ENCODE peak calls at places on chromosomes 11 and 22, in ten cellular contexts. O is heart left ventricle; W is GM10248; Y is lower leg skin; F is CD4-positive, alpha-beta T cell; Q is foreskin fibroblast; S is nephron progenitor cell; D is AG09319; H is fibroblast of pulmonary artery; V is neural crest cell. B is an unnamed sample.

GRCh38 chr11:120817131-120817530 is 206.8 kb upstream of the TBCEL start:
- DNase-seq in O (no peak), W (no peak), Y (no peak), F (no peak), Q (no peak), S (no peak), D (no peak), H (no peak), V (no peak), B (no peak)

GRCh38 chr11:93031386-93031785 is 61.9 kb downstream of the MTNR1B start:
- DNase-seq in O (no peak), W (no peak), Y (no peak), F (no peak), Q (no peak), S (no peak), D (no peak), H (peak; percentile 20), V (no peak), B (peak; percentile 95)

GRCh38 chr11:120280566-120281160 is 40.7 kb downstream of the POU2F3 start:
- DNase-seq in O (no peak), W (no peak), Y (peak; percentile 35), F (no peak), Q (no peak), S (no peak), D (no peak), H (no peak), V (no peak), B (no peak)

GRCh38 chr11:81869337-81870065 is 864.2 kb downstream of the FAM181B start:
- DNase-seq in O (no peak), W (peak; percentile 28), Y (peak; percentile 14), F (peak; percentile 58), Q (no peak), S (no peak), D (no peak), H (peak; percentile 10), V (no peak), B (peak; percentile 79)

GRCh38 chr22:47409501-47410275 is 647.2 kb downstream of the TBC1D22A start:
- DNase-seq in O (no peak), W (no peak), Y (no peak), F (no peak), Q (no peak), S (no peak), D (no peak), H (no peak), V (no peak), B (no peak)

GRCh38 chr11:59158206-59159068 is 13.5 kb upstream of the DTX4 start:
- DNase-seq in O (no peak), W (peak; percentile 64), Y (peak; percentile 62), F (peak; percentile 45), Q (peak; percentile 84), S (peak; percentile 58), D (peak; percentile 56), H (peak; percentile 86), V (peak; percentile 45), B (peak; percentile 56)

GRCh38 chr22:45682069-45682468 is 10.4 kb downstream of the ATXN10 start:
- DNase-seq in O (no peak), W (no peak), Y (no peak), F (no peak), Q (no peak), S (no peak), D (no peak), H (no peak), V (no peak), B (no peak)

GRCh38 chr11:69495441-69496201 is 14.2 kb downstream of the LINC01488 start:
- DNase-seq in O (peak; percentile 38), W (no peak), Y (no peak), F (no peak), Q (no peak), S (no peak), D (no peak), H (no peak), V (no peak), B (no peak)

GRCh38 chr11:122305018-122305417 is 189.0 kb upstream of the BLID start:
- DNase-seq in O (no peak), W (no peak), Y (no peak), F (no peak), Q (no peak), S (no peak), D (no peak), H (no peak), V (no peak), B (no peak)

GRCh38 chr11:122308286-122308685 is 192.3 kb upstream of the BLID start:
- DNase-seq in O (no peak), W (no peak), Y (no peak), F (no peak), Q (no peak), S (no peak), D (no peak), H (no peak), V (no peak), B (no peak)

GRCh38 chr11:122306776-122307479 is 190.9 kb upstream of the BLID start:
- DNase-seq in O (no peak), W (no peak), Y (no peak), F (no peak), Q (no peak), S (no peak), D (peak; percentile 56), H (no peak), V (no peak), B (no peak)

GRCh38 chr11:122307480-122308085 is 191.6 kb upstream of the BLID start:
- DNase-seq in O (no peak), W (no peak), Y (no peak), F (no peak), Q (no peak), S (no peak), D (no peak), H (no peak), V (no peak), B (no peak)

GRCh38 chr11:122305426-122305825 is 189.4 kb upstream of the BLID start:
- DNase-seq in O (no peak), W (no peak), Y (no peak), F (no peak), Q (no peak), S (no peak), D (no peak), H (no peak), V (no peak), B (no peak)
- TF ChIP-seq CTCF in O (no peak), W (no peak), Y (no peak), F (no peak), Q (no peak), S (no peak), D (no peak), H (no peak), V (no peak), B (no peak)

GRCh38 chr11:74990941-74991340 is 2.2 kb downstream of the NEU3 start:
- DNase-seq in O (no peak), W (no peak), Y (no peak), F (no peak), Q (no peak), S (no peak), D (no peak), H (no peak), V (no peak), B (no peak)
- TF ChIP-seq CTCF in O (no peak), W (no peak), Y (no peak), F (no peak), Q (no peak), S (no peak), D (no peak), H (no peak), V (no peak), B (no peak)

GRCh38 chr11:22512457-22512856 is 113.2 kb downstream of the FANCF start:
- DNase-seq in O (no peak), W (no peak), Y (no peak), F (no peak), Q (no peak), S (no peak), D (no peak), H (no peak), V (no peak), B (no peak)

GRCh38 chr11:22521226-22521625 is 104.4 kb downstream of the FANCF start:
- DNase-seq in O (no peak), W (no peak), Y (no peak), F (no peak), Q (no peak), S (no peak), D (no peak), H (peak; percentile 68), V (no peak), B (peak; percentile 59)

GRCh38 chr11:22510741-22511140 is 114.9 kb downstream of the FANCF start:
- DNase-seq in O (no peak), W (no peak), Y (no peak), F (no peak), Q (peak; percentile 8), S (no peak), D (no peak), H (peak; percentile 39), V (no peak), B (peak; percentile 23)

GRCh38 chr11:22516136-22516535 is 109.5 kb downstream of the FANCF start:
- DNase-seq in O (no peak), W (no peak), Y (no peak), F (no peak), Q (no peak), S (no peak), D (no peak), H (no peak), V (no peak), B (no peak)
- TF ChIP-seq CTCF in O (no peak), W (no peak), Y (no peak), F (no peak), Q (no peak), S (no peak), D (no peak), H (no peak), V (no peak), B (no peak)

GRCh38 chr22:48782326-48782725 is 1045.3 kb downstream of the BRD1 start:
- DNase-seq in O (no peak), W (no peak), Y (no peak), F (no peak), Q (no peak), S (no peak), D (no peak), H (no peak), V (no peak), B (no peak)

GRCh38 chr22:48781391-48781790 is 1046.3 kb downstream of the BRD1 start:
- DNase-seq in O (no peak), W (no peak), Y (no peak), F (no peak), Q (no peak), S (no peak), D (no peak), H (no peak), V (no peak), B (no peak)

GRCh38 chr22:48783821-48784266 is 1043.8 kb downstream of the BRD1 start:
- DNase-seq in O (no peak), W (no peak), Y (no peak), F (no peak), Q (no peak), S (no peak), D (no peak), H (no peak), V (no peak), B (no peak)

GRCh38 chr22:48781868-48782267 is 1045.8 kb downstream of the BRD1 start:
- DNase-seq in O (no peak), W (no peak), Y (no peak), F (no peak), Q (no peak), S (no peak), D (no peak), H (no peak), V (no peak), B (no peak)

DNA sequence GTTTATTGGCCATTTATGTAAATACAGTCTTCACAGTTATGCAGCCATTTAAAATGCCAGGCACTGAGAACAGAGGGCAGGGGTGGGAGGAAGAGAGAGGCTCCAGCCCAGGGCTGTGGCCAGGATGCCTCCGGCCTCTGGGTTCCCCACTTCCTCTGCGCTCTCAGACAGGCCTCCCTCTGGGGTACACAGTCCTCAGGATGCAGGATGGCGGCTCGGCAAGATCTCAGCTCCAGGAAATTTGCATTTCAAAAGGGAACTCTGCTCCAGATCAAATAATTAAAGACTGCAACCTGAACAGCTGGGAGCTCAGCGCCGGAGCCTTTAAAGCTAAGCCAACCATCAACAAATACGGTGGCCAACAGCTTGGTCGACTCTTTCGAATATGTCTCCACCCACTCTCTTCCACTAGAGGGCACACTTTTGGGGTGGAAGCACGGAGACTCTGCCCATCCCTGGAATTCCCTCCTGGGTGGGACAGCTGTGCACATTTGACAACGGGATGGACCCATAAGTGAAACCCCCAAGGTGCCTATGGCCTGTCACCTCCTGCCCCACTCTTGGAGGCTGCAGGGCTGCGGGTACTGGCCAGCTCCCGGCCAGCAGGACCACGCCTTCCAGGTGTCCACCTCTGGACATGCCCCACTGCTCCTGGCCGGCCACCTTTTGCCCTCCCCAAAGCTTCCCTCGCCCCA is 1044.7 kb downstream of the BRD1 start:
- DNase-seq in O (no peak), W (peak; percentile 8), Y (peak; percentile 7), F (no peak), Q (no peak), S (no peak), D (no peak), H (no peak), V (peak; percentile 21), B (no peak)
- TF ChIP-seq CTCF in O (no peak), W (no peak), Y (no peak), F (no peak), Q (no peak), S (peak; percentile 36), D (no peak), H (no peak), V (peak; percentile 57), B (peak; percentile 10)